ENCODE peak calls at places on chromosomes 2 and 18, in nine cellular contexts. B is NCI-H1694 treated with DMSO at 0.1 percent for 48 hours; G is endothelial cell; D is neural crest cell; O is NCI-H510A treated with DMSO at 0.1 percent for 48 hours; N is NCI-H1092 treated with DMSO at 0.1 percent for 48 hours; I is hippocampal formation; R is NCI-H748 treated with DMSO at 0.1 percent for 48 hours; M is effector CD4-positive, alpha-beta T cell. H is an unnamed sample.
A peak's percentile ranks its signal among the peaks of the same experiment; 100 is the strongest.

GRCh38 chr2:191222952-191223351 is 22.3 kb upstream of the MYO1B start:
- DNase-seq in B (no peak), G (no peak), D (no peak), O (no peak), N (no peak), I (no peak), R (no peak), M (no peak), H (no peak)

GRCh38 chr2:3319134-3319533 is 58.5 kb downstream of the EIPR1 start:
- DNase-seq in B (no peak), G (no peak), D (no peak), O (no peak), N (no peak), I (no peak), R (no peak), M (no peak), H (no peak)

GRCh38 chr2:229342376-229342775 is 71.3 kb upstream of the PID1 start:
- DNase-seq in B (no peak), G (peak; percentile 70), D (peak; percentile 23), O (peak; percentile 4), N (peak; percentile 6), I (no peak), R (no peak), M (no peak), H (no peak)

GRCh38 chr2:182767578-182767977 is 51.5 kb downstream of the DNAJC10 start:
- DNase-seq in B (peak; percentile 12), G (no peak), D (no peak), O (no peak), N (no peak), I (no peak), R (no peak), M (no peak), H (no peak)

GRCh38 chr2:234139755-234140154 is 89.3 kb downstream of the SPP2 start:
- DNase-seq in B (no peak), G (no peak), D (no peak), O (no peak), N (no peak), I (no peak), R (no peak), M (no peak), H (no peak)

GRCh38 chr18:58793361-58793760 is 71.3 kb upstream of the ZNF532 start:
- DNase-seq in B (no peak), G (no peak), D (no peak), O (no peak), N (no peak), I (no peak), R (no peak), M (no peak), H (peak; percentile 53)

GRCh38 chr2:187982668-187983067 is 309.0 kb upstream of the GULP1 start:
- DNase-seq in B (no peak), G (no peak), D (no peak), O (no peak), N (no peak), I (no peak), R (no peak), M (no peak), H (peak; percentile 55)

GRCh38 chr18:27473359-27473758 is 288.3 kb upstream of the CHST9 start:
- DNase-seq in B (no peak), G (no peak), D (no peak), O (no peak), N (no peak), I (no peak), R (no peak), M (no peak), H (no peak)

GRCh38 chr2:133171396-133172004 is 396.8 kb downstream of the NCKAP5 start:
- DNase-seq in B (peak; percentile 86), G (peak; percentile 30), D (peak; percentile 36), O (peak; percentile 92), N (peak; percentile 72), I (peak; percentile 75), R (peak; percentile 70), M (no peak), H (peak; percentile 47)

GRCh38 chr18:52394602-52395001 is 54.6 kb downstream of the DCC start:
- DNase-seq in B (no peak), G (no peak), D (no peak), O (no peak), N (no peak), I (no peak), R (no peak), M (no peak), H (no peak)

H was measured in fibroblast of the conjunctiva.